ENCODE peak calls at places on chromosomes 2 and 18, in eight cellular contexts. W is MG63, F is A549, E is NCI-H2029, Z is NCI-H1417, D is adrenal gland, J is fibroblast of the aortic adventitia, S is WTC11. I is an unnamed sample.

GRCh38 chr18:55430026-55430425 is 158.0 kb downstream of the TCF4 start:
- DNase-seq in F (no peak), D (no peak), Z (no peak), J (no peak), E (no peak), S (no peak), W (no peak), I (no peak)

GRCh38 chr2:24262571-24262970 is 87.7 kb downstream of the FAM228A start:
- DNase-seq in W (no peak), J (peak; percentile 82), E (no peak), F (no peak), S (no peak), D (no peak), Z (no peak), I (no peak)

GRCh38 chr18:78330761-78331160 is 648.9 kb upstream of the SALL3 start:
- DNase-seq in S (no peak), E (no peak), J (no peak), D (no peak), Z (no peak), F (no peak), W (peak; percentile 55), I (no peak)

GRCh38 chr18:36364911-36365624 is 67.6 kb downstream of the FHOD3 start:
- DNase-seq in E (no peak), D (no peak), F (no peak), W (no peak), Z (no peak), J (no peak), S (no peak), I (no peak)

GRCh38 chr18:22847392-22847791 is 85.7 kb upstream of the RBBP8 start:
- DNase-seq in E (no peak), J (peak; percentile 72), F (no peak), D (no peak), S (no peak), W (no peak), Z (no peak), I (no peak)

GRCh38 chr2:191250400-191250799 is 5.2 kb downstream of the MYO1B start:
- DNase-seq in F (no peak), Z (no peak), W (no peak), E (no peak), J (peak; percentile 21), D (no peak), S (no peak), I (no peak)

GRCh38 chr2:177506506-177506905 is 113.9 kb downstream of the AGPS start:
- DNase-seq in S (no peak), W (no peak), J (no peak), F (no peak), D (no peak), E (no peak), Z (no peak), I (no peak)

GRCh38 chr2:161913865-161914264 is 160.2 kb downstream of the DPP4 start:
- DNase-seq in D (no peak), W (no peak), J (peak; percentile 20), E (no peak), F (no peak), Z (no peak), S (no peak), I (no peak)

GRCh38 chr2:236748801-236749200 is 179.2 kb downstream of the ACKR3 start:
- DNase-seq in E (peak; percentile 13), J (peak; percentile 45), W (no peak), F (no peak), S (peak; percentile 18), Z (no peak), D (no peak), I (no peak)

GRCh38 chr2:201358684-201359083 is 1.5 kb upstream of the FLACC1 start:
- DNase-seq in W (peak; percentile 79), F (peak; percentile 52), Z (no peak), D (peak; percentile 39), S (no peak), E (no peak), J (no peak), I (no peak)

GRCh38 chr2:46333912-46334311 is 36.7 kb downstream of the EPAS1 start:
- DNase-seq in E (no peak), W (peak; percentile 37), S (peak; percentile 16), F (peak; percentile 56), D (no peak), J (no peak), Z (no peak), I (no peak)

GRCh38 chr2:84805250-84805917 is 75.5 kb downstream of the TRABD2A start:
- DNase-seq in W (no peak), J (peak; percentile 51), F (no peak), E (no peak), Z (no peak), D (no peak), S (no peak), I (no peak)

GRCh38 chr18:74652392-74652988 is 54.8 kb downstream of the ZNF407 start:
- DNase-seq in Z (peak; percentile 49), E (no peak), S (no peak), D (no peak), W (no peak), F (peak; percentile 22), J (peak; percentile 75), I (no peak)

GRCh38 chr2:3635171-3636008 is 22.6 kb upstream of the ALLC start:
- DNase-seq in W (no peak), D (no peak), F (no peak), J (no peak), Z (no peak), S (peak; percentile 0), E (no peak), I (no peak)

GRCh38 chr18:40485318-40485717 is 1469.7 kb upstream of the PIK3C3 start:
- DNase-seq in S (no peak), J (no peak), D (no peak), E (no peak), W (no peak), Z (no peak), F (no peak), I (no peak)

GRCh38 chr2:132567682-132568081 is 102.3 kb downstream of the LYPD1 start:
- DNase-seq in Z (no peak), S (no peak), J (no peak), F (no peak), E (no peak), W (no peak), D (no peak), I (no peak)

GRCh38 chr18:23038712-23039111 is 96.6 kb upstream of the CABLES1 start:
- DNase-seq in Z (no peak), F (peak; percentile 27), W (peak; percentile 35), S (no peak), J (peak; percentile 32), D (no peak), E (no peak), I (no peak)

GRCh38 chr18:60568211-60568610 is 195.6 kb upstream of the MC4R start:
- DNase-seq in F (no peak), J (no peak), E (no peak), W (no peak), S (no peak), Z (no peak), D (no peak), I (no peak)

GRCh38 chr2:239029958-239030357 is 182.1 kb downstream of the TWIST2 start:
- DNase-seq in D (no peak), F (no peak), E (no peak), S (no peak), Z (no peak), W (no peak), J (no peak), I (no peak)

GRCh38 chr2:128772671-128773070 is 454.0 kb upstream of the HS6ST1 start:
- DNase-seq in Z (no peak), D (no peak), F (no peak), J (no peak), S (no peak), W (no peak), E (no peak), I (no peak)